ENCODE peak calls at places on chromosomes 12 and 14, in five cellular contexts. W is GM10248, Y is mucosa of descending colon, B is GM06990, P is epithelial cell of proximal tubule. C is an unnamed sample.

GRCh38 chr14:33026850-33027420 is 88.3 kb downstream of the NPAS3 start:
- DNase-seq in W (no peak), Y (peak), B (no peak), P (no peak), C (no peak)

GRCh38 chr12:5694759-5695409 is 250.2 kb downstream of the ANO2 start:
- DNase-seq in W (no peak), Y (no peak), B (no peak), P (no peak), C (no peak)

GRCh38 chr12:3085341-3086125 is 8.4 kb downstream of the TSPAN9 start:
- DNase-seq in W (no peak), Y (no peak), B (no peak), P (no peak), C (no peak)

GRCh38 chr12:64610660-64611429 is 550 bp downstream of the RASSF3 start:
- DNase-seq in W (peak), Y (peak), B (peak), P (no peak), C (peak)

GRCh38 chr12:42409471-42409870 is 83.5 kb downstream of the PPHLN1 start:
- DNase-seq in W (no peak), Y (no peak), B (no peak), P (no peak), C (no peak)

GRCh38 chr12:124477109-124477915 is 90.1 kb downstream of the NCOR2 start:
- DNase-seq in W (no peak), Y (no peak), B (no peak), P (peak), C (no peak)

GRCh38 chr12:32437095-32437515 is 37.7 kb downstream of the FGD4 start:
- DNase-seq in W (no peak), Y (no peak), B (no peak), P (peak), C (no peak)

GRCh38 chr14:24911324-24912095 is 138.4 kb downstream of the STXBP6 start:
- DNase-seq in W (no peak), Y (peak), B (no peak), P (peak), C (no peak)

DNA sequence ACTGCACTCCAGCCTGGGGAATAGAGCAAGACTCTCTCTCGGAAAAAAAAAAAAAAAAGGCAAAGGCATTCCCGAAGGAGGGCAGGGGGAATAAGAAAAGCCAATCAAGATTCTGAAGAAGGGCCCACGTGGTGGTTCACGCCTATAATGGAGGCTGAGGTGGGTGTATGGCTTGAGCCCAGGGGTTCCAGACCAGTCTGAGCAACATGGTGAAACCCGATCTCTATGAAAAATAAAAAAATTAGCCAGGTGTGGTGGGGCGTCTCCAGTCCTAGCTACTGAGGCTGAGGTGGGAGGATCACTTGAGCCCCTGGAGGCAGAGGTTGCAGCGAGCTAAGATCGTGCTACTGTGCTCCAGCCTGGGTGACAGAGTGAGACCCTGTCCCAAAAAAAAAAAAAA is 4.3 kb upstream of the PTMS start:
- DNase-seq in W (no peak), Y (no peak), B (no peak), P (no peak), C (no peak)
- TF ChIP-seq CTCF in W (no peak), Y (no peak), B (no peak), P (no peak), C (no peak)

GRCh38 chr14:34368115-34368970 is 93.7 kb downstream of the SPTSSA start:
- DNase-seq in W (no peak), Y (peak), B (no peak), P (no peak), C (no peak)
- TF ChIP-seq CTCF in W (no peak), Y (no peak), B (no peak), P (no peak), C (no peak)

GRCh38 chr14:58641509-58641908 is 3.7 kb downstream of the DACT1 start:
- DNase-seq in W (no peak), Y (no peak), B (no peak), P (no peak), C (no peak)
- TF ChIP-seq CTCF in W (no peak), Y (no peak), B (peak), P (peak), C (no peak)

DNA sequence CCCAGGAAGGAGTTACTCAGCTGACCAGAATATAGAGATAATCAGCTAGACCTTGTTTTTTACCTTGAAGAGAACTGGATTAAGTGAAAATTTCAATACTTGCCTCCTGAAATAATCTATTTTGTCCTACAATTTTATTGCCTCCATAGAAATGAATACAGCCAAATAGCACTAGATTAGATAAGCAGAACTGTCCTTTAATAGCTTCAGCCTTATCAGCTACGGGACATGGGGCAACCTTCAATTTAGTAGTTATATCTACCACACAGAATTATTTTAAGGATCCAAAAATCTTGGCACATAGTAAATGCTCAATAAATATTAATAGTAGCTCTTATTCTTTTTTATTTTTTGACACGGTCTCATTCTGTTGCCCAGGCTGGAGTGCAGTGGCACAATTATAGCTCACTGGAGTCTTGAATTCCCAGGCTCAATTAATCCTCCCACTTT is 67.2 kb upstream of the PLEKHG3 start:
- DNase-seq in W (no peak), Y (no peak), B (no peak), P (no peak), C (no peak)
- TF ChIP-seq CTCF in W (no peak), Y (no peak), B (no peak), P (no peak), C (peak)

GRCh38 chr12:133129368-133130037 is 571 bp downstream of the ZNF891 start:
- DNase-seq in W (no peak), Y (no peak), B (no peak), P (no peak), C (peak)

GRCh38 chr12:133130808-133131128 is 341 bp downstream of the ZNF10 start:
- DNase-seq in W (peak), Y (peak), B (no peak), P (no peak), C (peak)

GRCh38 chr12:133124674-133125073 is 5.4 kb downstream of the ZNF891 start:
- DNase-seq in W (no peak), Y (no peak), B (no peak), P (no peak), C (no peak)

GRCh38 chr12:133135747-133136146 is 5.3 kb downstream of the ZNF10 start:
- DNase-seq in W (no peak), Y (no peak), B (no peak), P (no peak), C (no peak)

GRCh38 chr12:133130038-133130807 is at the start of the genes ZNF10 and ZNF891:
- DNase-seq in W (peak), Y (peak), B (peak), P (peak), C (peak)
- TF ChIP-seq CTCF in W (no peak), Y (no peak), B (no peak), P (no peak), C (no peak)

GRCh38 chr12:24851816-24852337 is 97.0 kb downstream of the BCAT1 start:
- DNase-seq in W (no peak), Y (no peak), B (no peak), P (no peak), C (no peak)

GRCh38 chr12:24851341-24851740 is 97.6 kb downstream of the BCAT1 start:
- DNase-seq in W (no peak), Y (no peak), B (no peak), P (no peak), C (no peak)

GRCh38 chr12:24853094-24853493 is 95.8 kb downstream of the BCAT1 start:
- DNase-seq in W (no peak), Y (no peak), B (no peak), P (no peak), C (no peak)

GRCh38 chr12:24853588-24853987 is 95.3 kb downstream of the BCAT1 start:
- DNase-seq in W (no peak), Y (no peak), B (no peak), P (no peak), C (no peak)

GRCh38 chr12:24852420-24852819 is 96.5 kb downstream of the BCAT1 start:
- DNase-seq in W (no peak), Y (no peak), B (no peak), P (no peak), C (no peak)
- TF ChIP-seq CTCF in W (peak), Y (no peak), B (peak), P (peak), C (peak)

GRCh38 chr12:57224973-57225679 is 4.4 kb upstream of the SHMT2 start:
- DNase-seq in W (peak), Y (peak), B (peak), P (no peak), C (peak)
- TF ChIP-seq CTCF in W (peak), Y (peak), B (peak), P (peak), C (peak)

GRCh38 chr12:16020034-16020433 is 108.9 kb downstream of the DERA start:
- DNase-seq in W (no peak), Y (no peak), B (no peak), P (no peak), C (no peak)
- TF ChIP-seq CTCF in W (no peak), Y (no peak), B (no peak), P (no peak), C (no peak)

C was measured in glutamatergic neuron.